ENCODE peak calls at places on chromosomes 4 and X, in five cellular contexts. One of them, this sample, is unnamed.

GRCh38 chr4:20254517-20255250 is 3.0 kb downstream of the SLIT2 start:
- DNase-seq in HepG2: no peak
- DNase-seq in H1: no peak
- DNase-seq in GM12878: no peak
- DNase-seq in K562: no peak
- DNase-seq in this sample: no peak

GRCh38 chrX:11367609-11368430 is 74.6 kb downstream of the AMELX start:
- DNase-seq in HepG2: no peak
- DNase-seq in H1: no peak
- DNase-seq in GM12878: no peak
- DNase-seq in K562: peak
- DNase-seq in this sample: no peak

GRCh38 chrX:40078489-40079288 is 19.1 kb downstream of the BCOR start:
- DNase-seq in HepG2: no peak
- DNase-seq in GM12878: no peak
- DNase-seq in H1: no peak
- DNase-seq in K562: no peak
- DNase-seq in this sample: no peak

GRCh38 chrX:132022115-132022862 is 813 bp upstream of the STK26 start:
- DNase-seq in H1: no peak
- DNase-seq in K562: peak
- DNase-seq in HepG2: peak
- DNase-seq in GM12878: no peak
- DNase-seq in this sample: no peak

GRCh38 chr4:73816814-73817213 is 19.7 kb upstream of the CXCL6 start:
- DNase-seq in H1: no peak
- DNase-seq in K562: no peak
- DNase-seq in GM12878: no peak
- DNase-seq in HepG2: no peak
- DNase-seq in this sample: no peak

GRCh38 chr4:73828945-73829344 is 7.5 kb upstream of the CXCL6 start:
- DNase-seq in H1: no peak
- DNase-seq in K562: no peak
- DNase-seq in GM12878: no peak
- DNase-seq in HepG2: no peak
- DNase-seq in this sample: no peak

GRCh38 chrX:129823115-129823514 is 20.6 kb downstream of the ZDHHC9 start:
- DNase-seq in HepG2: no peak
- DNase-seq in K562: peak
- DNase-seq in H1: no peak
- DNase-seq in GM12878: no peak
- DNase-seq in this sample: no peak

GRCh38 chrX:103309860-103310591 is 764 bp downstream of the BEX2 start:
- DNase-seq in H1: no peak
- DNase-seq in GM12878: no peak
- DNase-seq in K562: no peak
- DNase-seq in HepG2: no peak
- DNase-seq in this sample: no peak

GRCh38 chr4:42596918-42597317 is 60.0 kb downstream of the ATP8A1 start:
- DNase-seq in K562: no peak
- DNase-seq in GM12878: peak
- DNase-seq in H1: no peak
- DNase-seq in HepG2: no peak
- DNase-seq in this sample: no peak

GRCh38 chr4:1487761-1488160 is 81.5 kb upstream of the NKX1-1 start:
- DNase-seq in K562: no peak
- DNase-seq in HepG2: no peak
- DNase-seq in H1: no peak
- DNase-seq in GM12878: no peak
- DNase-seq in this sample: no peak

GRCh38 chrX:107676559-107677378 is 48.5 kb downstream of the PRPS1 start:
- DNase-seq in K562: peak
- DNase-seq in GM12878: no peak
- DNase-seq in H1: no peak
- DNase-seq in HepG2: no peak
- DNase-seq in this sample: peak

GRCh38 chr4:86178216-86178615 is 181.6 kb downstream of the MAPK10 start:
- DNase-seq in K562: no peak
- DNase-seq in HepG2: no peak
- DNase-seq in GM12878: no peak
- DNase-seq in H1: no peak
- DNase-seq in this sample: no peak

GRCh38 chr4:8201341-8201781 is 2.3 kb downstream of the SH3TC1 start:
- DNase-seq in GM12878: peak
- DNase-seq in K562: no peak
- DNase-seq in H1: no peak
- DNase-seq in HepG2: no peak
- DNase-seq in this sample: no peak

GRCh38 chrX:104310084-104310483 is 55.4 kb upstream of the ESX1 start:
- DNase-seq in K562: no peak
- DNase-seq in HepG2: no peak
- DNase-seq in GM12878: no peak
- DNase-seq in H1: no peak
- DNase-seq in this sample: no peak

GRCh38 chr4:25100156-25100555 is 60.1 kb downstream of the SEPSECS start:
- DNase-seq in GM12878: no peak
- DNase-seq in HepG2: no peak
- DNase-seq in H1: no peak
- DNase-seq in K562: no peak
- DNase-seq in this sample: no peak

GRCh38 chrX:22963186-22963585 is 36.6 kb upstream of the DDX53 start:
- DNase-seq in HepG2: no peak
- DNase-seq in GM12878: no peak
- DNase-seq in K562: no peak
- DNase-seq in H1: no peak
- DNase-seq in this sample: no peak

GRCh38 chr4:113407409-113407808 is 354.1 kb downstream of the CAMK2D start:
- DNase-seq in H1: no peak
- DNase-seq in K562: no peak
- DNase-seq in HepG2: no peak
- DNase-seq in GM12878: no peak
- DNase-seq in this sample: no peak

GRCh38 chr4:150149381-150149780 is 71.1 kb downstream of the DCLK2 start:
- DNase-seq in GM12878: no peak
- DNase-seq in HepG2: no peak
- DNase-seq in K562: no peak
- DNase-seq in H1: no peak
- DNase-seq in this sample: no peak

GRCh38 chr4:185016946-185017797 is 1.1 kb upstream of the HELT start:
- DNase-seq in HepG2: no peak
- DNase-seq in GM12878: no peak
- DNase-seq in K562: no peak
- DNase-seq in H1: no peak
- DNase-seq in this sample: no peak
- TF ChIP-seq EZH2 in HepG2: no peak
- TF ChIP-seq EZH2 in GM12878: no peak
- TF ChIP-seq EZH2 in K562: no peak
- TF ChIP-seq EZH2 in H1: no peak
- TF ChIP-seq EZH2 in this sample: no peak

DNA sequence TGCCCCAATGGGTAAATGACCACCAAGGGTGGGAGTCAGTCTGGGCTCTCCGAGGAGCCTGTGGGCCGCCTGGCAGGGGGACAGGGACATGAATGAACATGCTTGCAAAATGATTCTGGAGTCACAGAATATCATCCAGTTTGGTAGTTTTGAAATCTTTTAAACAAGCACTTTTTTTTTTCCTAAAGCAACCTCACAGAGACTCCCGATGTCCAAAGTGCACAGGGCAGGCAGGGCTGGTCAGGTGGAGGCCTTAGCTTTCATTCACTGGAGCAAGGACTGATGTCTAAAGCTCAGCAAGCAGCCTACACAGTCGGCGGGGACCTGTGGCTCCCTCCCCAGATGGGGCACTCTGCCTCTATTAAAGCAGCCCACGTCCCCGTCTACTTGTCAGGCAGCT is 402.9 kb downstream of the PPP1R2C start:
- DNase-seq in H1: no peak
- DNase-seq in HepG2: peak
- DNase-seq in K562: no peak
- DNase-seq in GM12878: no peak
- DNase-seq in this sample: no peak
- TF ChIP-seq YY1 in H1: no peak
- TF ChIP-seq YY1 in HepG2: no peak
- TF ChIP-seq YY1 in K562: no peak
- TF ChIP-seq YY1 in GM12878: no peak
- TF ChIP-seq YY1 in this sample: no peak

DNA sequence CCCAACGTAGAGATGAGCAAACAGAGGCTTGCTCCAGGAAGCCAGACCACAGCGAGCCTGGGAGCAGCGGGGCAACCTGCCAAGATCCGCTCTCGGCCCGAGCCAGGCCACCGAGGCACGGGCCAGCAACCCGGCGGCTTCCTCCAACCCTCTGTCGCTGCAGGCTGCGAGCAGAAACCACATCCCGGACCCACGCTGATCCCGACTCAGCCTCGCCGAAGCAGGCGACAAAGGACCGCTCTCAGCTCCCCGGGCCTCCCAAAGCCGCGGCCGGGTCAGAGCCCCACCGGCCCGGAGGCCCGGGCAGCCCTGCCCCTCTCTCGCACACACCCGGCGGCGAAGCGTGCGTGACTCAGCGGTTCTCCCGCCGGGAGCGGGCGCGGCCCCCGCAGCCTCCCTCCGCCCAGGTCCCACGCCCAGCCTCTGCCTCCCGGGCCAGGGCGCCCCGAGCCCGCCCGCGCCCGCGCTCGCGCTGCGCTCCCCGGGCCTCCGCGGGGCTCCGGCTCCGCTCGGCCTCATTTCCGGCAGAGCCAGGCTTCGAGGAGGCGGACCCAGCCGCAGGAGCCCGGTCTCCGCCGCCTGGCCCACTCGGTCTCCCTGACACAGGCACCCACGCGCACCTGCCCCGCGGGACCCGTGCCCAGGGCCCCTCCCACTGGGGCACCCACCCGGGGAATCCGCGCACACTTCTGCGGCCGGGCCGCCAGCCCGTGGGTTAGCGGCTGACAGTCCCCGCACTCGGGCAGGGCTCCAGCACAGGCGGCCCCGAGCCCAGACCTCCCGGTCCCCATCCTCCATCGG is 1.7 kb downstream of the PPP2R2C start:
- DNase-seq in K562: peak
- DNase-seq in HepG2: no peak
- DNase-seq in H1: no peak
- DNase-seq in GM12878: no peak
- DNase-seq in this sample: no peak
- TF ChIP-seq EZH2 in K562: no peak
- TF ChIP-seq EZH2 in HepG2: peak
- TF ChIP-seq EZH2 in H1: peak
- TF ChIP-seq EZH2 in GM12878: no peak
- TF ChIP-seq EZH2 in this sample: no peak

GRCh38 chr4:187000281-187000680 is 276.6 kb upstream of the FAT1 start:
- DNase-seq in GM12878: no peak
- DNase-seq in K562: no peak
- DNase-seq in H1: no peak
- DNase-seq in HepG2: no peak
- DNase-seq in this sample: no peak

GRCh38 chr4:187004628-187005027 is 281.0 kb upstream of the FAT1 start:
- DNase-seq in HepG2: no peak
- DNase-seq in GM12878: no peak
- DNase-seq in H1: no peak
- DNase-seq in K562: no peak
- DNase-seq in this sample: no peak

GRCh38 chr4:186999676-187000075 is 276.0 kb upstream of the FAT1 start:
- DNase-seq in K562: no peak
- DNase-seq in GM12878: no peak
- DNase-seq in HepG2: no peak
- DNase-seq in H1: no peak
- DNase-seq in this sample: no peak
- TF ChIP-seq YY1 in K562: no peak
- TF ChIP-seq YY1 in GM12878: no peak
- TF ChIP-seq YY1 in HepG2: no peak
- TF ChIP-seq YY1 in H1: no peak
- TF ChIP-seq YY1 in this sample: no peak

GRCh38 chr4:183700407-183700806 is 41.3 kb downstream of the TRAPPC11 start:
- DNase-seq in H1: no peak
- DNase-seq in GM12878: no peak
- DNase-seq in HepG2: no peak
- DNase-seq in K562: no peak
- DNase-seq in this sample: no peak
- TF ChIP-seq EZH2 in H1: no peak
- TF ChIP-seq EZH2 in GM12878: no peak
- TF ChIP-seq EZH2 in HepG2: no peak
- TF ChIP-seq EZH2 in K562: no peak
- TF ChIP-seq EZH2 in this sample: no peak

DNA sequence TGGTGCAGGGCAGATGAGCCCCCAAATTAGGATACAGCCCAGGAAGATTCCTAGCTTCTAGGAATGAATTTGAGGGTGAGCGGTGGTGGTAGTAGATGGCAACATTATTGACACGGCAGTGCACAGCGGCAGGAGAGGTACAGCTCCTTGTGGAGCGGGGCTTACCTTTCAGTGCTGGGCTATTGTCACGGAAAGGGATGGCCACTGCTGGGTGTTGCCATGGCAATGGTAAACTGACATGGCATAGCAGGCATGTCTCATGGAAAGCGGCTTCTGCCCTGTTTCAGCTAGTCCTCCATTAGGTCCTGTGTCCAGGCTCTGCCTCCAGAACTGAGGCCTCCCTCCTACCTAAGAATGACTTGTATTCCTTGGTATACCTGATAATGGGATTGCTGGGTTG is 81.8 kb upstream of the WDR1 start:
- DNase-seq in GM12878: no peak
- DNase-seq in HepG2: no peak
- DNase-seq in K562: no peak
- DNase-seq in H1: no peak
- DNase-seq in this sample: no peak
- TF ChIP-seq YY1 in GM12878: no peak
- TF ChIP-seq YY1 in HepG2: no peak
- TF ChIP-seq YY1 in K562: no peak
- TF ChIP-seq YY1 in H1: no peak
- TF ChIP-seq YY1 in this sample: no peak

This sample was measured in HCT116.